ENCODE peak calls at places on chromosomes 11 and 22, in seven cellular contexts. O is GM12878, P is A549, E is K562, B is Panc1, N is GM23338, G is HepG2. W is an unnamed sample.

GRCh38 chr11:104098132-104098531 is 61.7 kb downstream of the DDI1 start:
- DNase-seq in E (no peak), B (no peak), G (no peak), P (no peak), N (no peak), O (no peak), W (no peak)

GRCh38 chr11:10866893-10867331 is 9.1 kb upstream of the ZBED5 start:
- DNase-seq in O (no peak), N (no peak), G (no peak), P (no peak), E (no peak), B (no peak), W (no peak)

GRCh38 chr11:105923252-105923651 is 98.8 kb downstream of the MSANTD4 start:
- DNase-seq in E (no peak), G (no peak), O (no peak), P (no peak), B (no peak), N (no peak), W (no peak)

GRCh38 chr22:44442856-44443595 is 55.0 kb downstream of the RTL6 start:
- DNase-seq in E (no peak), N (no peak), G (no peak), P (no peak), B (no peak), O (no peak), W (no peak)

GRCh38 chr22:45212992-45213751 is 27.5 kb downstream of the KIAA0930 start:
- DNase-seq in P (no peak), G (no peak), B (no peak), O (no peak), E (no peak), N (no peak), W (peak; percentile 86)

GRCh38 chr11:112321521-112322172 is 61.0 kb upstream of the PLET1 start:
- DNase-seq in E (no peak), O (peak; percentile 47), G (peak; percentile 23), B (no peak), P (no peak), N (peak; percentile 60), W (peak; percentile 98)

GRCh38 chr22:22836635-22837034 is 51.0 kb upstream of the IGLL5 start:
- DNase-seq in O (no peak), E (no peak), N (no peak), G (no peak), B (no peak), P (no peak), W (no peak)

GRCh38 chr22:30247974-30248373 is 1.4 kb upstream of the LIF start:
- DNase-seq in N (no peak), O (no peak), P (no peak), B (no peak), G (no peak), E (no peak), W (no peak)

GRCh38 chr11:7167976-7168740 is 79.4 kb downstream of the RBMXL2 start:
- DNase-seq in B (peak; percentile 24), G (no peak), N (no peak), P (no peak), O (no peak), E (no peak), W (no peak)

GRCh38 chr11:88281317-88281712 is 56.2 kb downstream of the CTSC start:
- DNase-seq in O (no peak), B (no peak), E (no peak), P (no peak), G (no peak), N (no peak), W (no peak)

GRCh38 chr11:66651011-66651410 is 12.5 kb downstream of the RBM4 start:
- DNase-seq in G (no peak), E (no peak), B (no peak), O (no peak), P (no peak), N (no peak), W (no peak)

GRCh38 chr11:126538071-126538470 is 182.6 kb downstream of the ST3GAL4 start:
- DNase-seq in B (no peak), O (no peak), N (no peak), G (no peak), E (no peak), P (no peak), W (no peak)

GRCh38 chr11:48024635-48025071 is 44.3 kb downstream of the PTPRJ start:
- DNase-seq in N (no peak), B (no peak), E (no peak), O (no peak), G (no peak), P (no peak), W (no peak)

GRCh38 chr11:74397531-74398243 is 546 bp downstream of the PGM2L1 start:
- DNase-seq in N (peak; percentile 76), O (no peak), P (peak; percentile 86), B (no peak), E (peak; percentile 35), G (peak; percentile 21), W (peak; percentile 46)

GRCh38 chr22:44933829-44934735 is 75.7 kb downstream of the PHF21B start:
- DNase-seq in N (no peak), G (no peak), P (no peak), B (no peak), E (no peak), O (no peak), W (no peak)

GRCh38 chr11:26743622-26744021 is 21.8 kb upstream of the SLC5A12 start:
- DNase-seq in O (peak; percentile 9), B (no peak), N (no peak), E (no peak), P (no peak), G (no peak), W (no peak)

GRCh38 chr22:20641198-20641892 is 132.6 kb upstream of the SERPIND1 start:
- DNase-seq in B (no peak), P (no peak), E (no peak), G (no peak), N (no peak), O (no peak), W (no peak)

GRCh38 chr11:64296236-64296635 is 3.9 kb upstream of the CATSPERZ start:
- DNase-seq in B (no peak), E (no peak), G (no peak), P (no peak), O (no peak), N (no peak), W (no peak)

GRCh38 chr22:43346521-43346929 is 3.4 kb upstream of the SCUBE1 start:
- DNase-seq in B (peak; percentile 5), N (peak; percentile 85), G (peak; percentile 30), P (peak; percentile 65), E (peak; percentile 57), O (no peak), W (peak; percentile 66)
- TF ChIP-seq REST in B (no peak), N (no peak), G (no peak), P (no peak), E (no peak), O (no peak), W (no peak)

GRCh38 chr11:84549221-84549620 is 1077.9 kb downstream of the DLG2 start:
- DNase-seq in B (no peak), P (no peak), N (no peak), G (no peak), O (no peak), E (no peak), W (no peak)
- TF ChIP-seq REST in B (no peak), P (no peak), N (no peak), G (no peak), O (no peak), E (no peak), W (no peak)

GRCh38 chr22:17864398-17865182 is 90.3 kb upstream of the BID start:
- DNase-seq in P (no peak), B (no peak), O (no peak), N (no peak), G (no peak), E (no peak), W (no peak)
- TF ChIP-seq REST in P (no peak), B (no peak), O (no peak), N (no peak), G (no peak), E (no peak), W (no peak)

DNA sequence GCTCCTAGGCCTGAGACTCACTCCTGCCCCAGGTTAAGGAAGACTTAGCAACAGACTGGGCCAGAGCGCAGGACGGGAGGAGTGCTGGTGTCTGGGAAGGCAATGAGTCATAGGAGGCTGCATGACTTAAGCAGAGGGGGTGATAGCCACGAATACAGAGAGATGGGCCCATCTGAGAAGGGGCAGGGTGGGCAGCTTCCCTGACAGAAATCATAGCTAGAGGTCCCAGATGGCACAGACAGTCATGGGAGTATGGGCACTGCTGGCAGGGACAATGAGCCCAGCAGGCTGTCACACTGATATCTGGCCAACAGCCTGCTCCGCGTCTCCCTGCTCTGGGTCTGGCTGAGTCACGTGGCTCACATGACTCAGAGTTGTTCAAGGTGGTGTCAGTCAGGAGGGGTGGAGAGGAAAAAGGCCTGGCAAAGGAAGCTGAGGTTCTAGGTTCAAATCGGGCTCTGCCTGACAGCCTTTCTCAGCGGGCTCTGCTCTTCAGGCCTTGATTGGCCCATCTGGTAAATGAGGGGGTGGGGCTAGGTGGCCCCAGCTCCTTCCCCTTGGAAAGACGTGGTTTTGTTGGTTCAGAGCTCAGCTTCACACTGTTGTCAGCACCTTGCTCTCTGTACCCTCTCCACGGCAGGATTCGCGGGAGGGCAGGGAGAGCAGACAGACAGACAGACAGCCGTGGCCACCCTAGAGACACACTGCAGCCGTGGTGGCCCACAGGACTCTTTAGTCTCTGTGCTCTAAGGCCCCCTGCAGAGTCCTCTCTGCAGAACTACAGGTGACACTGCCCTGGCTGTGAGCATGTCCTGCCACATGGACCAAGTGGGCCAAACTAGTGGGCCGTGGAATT is 47.8 kb downstream of the DBX1 start:
- DNase-seq in B (peak; percentile 78), N (no peak), P (peak; percentile 90), O (no peak), E (peak; percentile 83), G (no peak), W (peak; percentile 29)
- TF ChIP-seq REST in B (no peak), N (no peak), P (no peak), O (no peak), E (no peak), G (no peak), W (no peak)

GRCh38 chr11:130718118-130718517 is 198.2 kb downstream of the SNX19 start:
- DNase-seq in G (no peak), P (no peak), E (no peak), N (no peak), O (no peak), B (no peak), W (no peak)

GRCh38 chr11:130720232-130720787 is 196.0 kb downstream of the SNX19 start:
- DNase-seq in O (no peak), P (no peak), N (no peak), E (no peak), G (no peak), B (no peak), W (no peak)

GRCh38 chr11:130721736-130722135 is 194.5 kb downstream of the SNX19 start:
- DNase-seq in E (no peak), P (no peak), O (no peak), G (no peak), N (no peak), B (no peak), W (no peak)

GRCh38 chr11:130721282-130721681 is 195.0 kb downstream of the SNX19 start:
- DNase-seq in E (no peak), G (no peak), P (no peak), O (no peak), N (no peak), B (no peak), W (no peak)

GRCh38 chr11:130719516-130719915 is 196.8 kb downstream of the SNX19 start:
- DNase-seq in N (no peak), E (no peak), B (no peak), O (no peak), G (no peak), P (no peak), W (no peak)
- TF ChIP-seq REST in N (no peak), E (no peak), B (no peak), O (no peak), G (no peak), P (no peak), W (no peak)